ENCODE peak calls at places on chromosomes 1 and 21, in ten cellular contexts. V is KBM-7; T is activated CD8-positive, alpha-beta memory T cell treated with anti-CD3 and anti-CD28 coated beads for 24 hours; D is activated T-cell treated with anti-CD3 and anti-CD28 coated beads, Interleukin-2, amount 50 U/mL, for 72 hours; B is nephron progenitor cell; X is germinal center; S is RCC 7860; N is amniotic epithelial cell; U is lower leg skin; O is hepatic stellate cell. L is an unnamed sample.
A peak's percentile ranks its signal among the peaks of the same experiment; 100 is the strongest.

GRCh38 chr1:177585492-177586220 is 384.2 kb downstream of the SEC16B start:
- DNase-seq in V (no peak), T (no peak), D (no peak), B (no peak), X (no peak), S (no peak), N (no peak), U (no peak), O (no peak), L (no peak)

GRCh38 chr1:90387825-90388224 is 329.3 kb downstream of the BARHL2 start:
- DNase-seq in V (no peak), T (no peak), D (no peak), B (no peak), X (no peak), S (no peak), N (no peak), U (no peak), O (no peak), L (no peak)

GRCh38 chr1:170680428-170680827 is 16.5 kb downstream of the PRRX1 start:
- DNase-seq in V (no peak), T (no peak), D (no peak), B (no peak), X (no peak), S (no peak), N (peak; percentile 81), U (no peak), O (no peak), L (no peak)

GRCh38 chr1:31181515-31182343 is 58.0 kb downstream of the NKAIN1 start:
- DNase-seq in V (peak; percentile 74), T (peak; percentile 80), D (peak; percentile 72), B (peak; percentile 26), X (peak; percentile 72), S (peak; percentile 13), N (peak; percentile 19), U (peak; percentile 88), O (peak; percentile 56), L (no peak)

GRCh38 chr1:180151508-180151907 is 3.2 kb upstream of the QSOX1 start:
- DNase-seq in V (no peak), T (no peak), D (no peak), B (no peak), X (no peak), S (peak; percentile 82), N (peak; percentile 90), U (no peak), O (peak; percentile 81), L (peak; percentile 92)

GRCh38 chr21:35398366-35398982 is 349.4 kb upstream of the RUNX1 start:
- DNase-seq in V (peak; percentile 26), T (no peak), D (no peak), B (no peak), X (no peak), S (peak; percentile 18), N (no peak), U (no peak), O (peak; percentile 17), L (no peak)

GRCh38 chr1:7228252-7228961 is 443.2 kb downstream of the CAMTA1 start:
- DNase-seq in V (no peak), T (no peak), D (no peak), B (no peak), X (no peak), S (no peak), N (no peak), U (peak; percentile 66), O (no peak), L (no peak)

GRCh38 chr1:116738673-116739370 is 15.4 kb upstream of the CD2 start:
- DNase-seq in V (no peak), T (peak; percentile 86), D (peak; percentile 75), B (no peak), X (peak; percentile 19), S (no peak), N (no peak), U (no peak), O (no peak), L (no peak)

GRCh38 chr1:197743578-197743977 is 31.7 kb downstream of the DENND1B start:
- DNase-seq in V (no peak), T (no peak), D (no peak), B (no peak), X (no peak), S (no peak), N (no peak), U (no peak), O (no peak), L (no peak)

GRCh38 chr1:211126622-211127021 is 7.3 kb downstream of the KCNH1 start:
- DNase-seq in V (no peak), T (no peak), D (no peak), B (no peak), X (no peak), S (no peak), N (peak; percentile 11), U (no peak), O (peak; percentile 11), L (no peak)

GRCh38 chr1:160148121-160148520 is 3.3 kb upstream of the ATP1A4 start:
- DNase-seq in V (no peak), T (no peak), D (no peak), B (no peak), X (no peak), S (no peak), N (no peak), U (peak; percentile 54), O (no peak), L (no peak)

GRCh38 chr1:156471496-156472490 is 28.8 kb downstream of the MEF2D start:
- DNase-seq in V (no peak), T (no peak), D (no peak), B (no peak), X (no peak), S (no peak), N (no peak), U (no peak), O (no peak), L (no peak)

GRCh38 chr1:154801612-154802011 is 68.5 kb downstream of the KCNN3 start:
- DNase-seq in V (no peak), T (no peak), D (no peak), B (no peak), X (no peak), S (no peak), N (no peak), U (no peak), O (no peak), L (no peak)

GRCh38 chr1:92411511-92411910 is 75.2 kb downstream of the GFI1 start:
- DNase-seq in V (peak; percentile 61), T (no peak), D (peak; percentile 8), B (no peak), X (no peak), S (no peak), N (peak; percentile 43), U (no peak), O (peak; percentile 19), L (peak; percentile 24)